ENCODE peak calls at places on chromosomes 4 and X, in ten cellular contexts. Z, X, N, F, Y, W, M, G, R and I are unnamed samples.

GRCh38 chrX:150897371-150898319 is 823 bp downstream of the CD99L2 start:
- DNase-seq in R (peak), X (peak), Z (peak), G (peak), N (peak), M (no peak), F (no peak), Y (no peak), W (peak), I (peak)

GRCh38 chrX:127879585-127879984 is 172.6 kb downstream of the ACTRT1 start:
- DNase-seq in Y (no peak), G (no peak), F (no peak), R (no peak), M (no peak), X (no peak), N (no peak), Z (no peak), W (peak), I (no peak)

GRCh38 chr4:61380865-61381264 is 180.7 kb downstream of the ADGRL3 start:
- DNase-seq in G (no peak), Y (no peak), N (no peak), W (no peak), F (no peak), X (no peak), R (no peak), Z (no peak), M (no peak), I (no peak)

GRCh38 chr4:72997409-72997808 is 72.1 kb downstream of the COX18 start:
- DNase-seq in X (no peak), F (no peak), M (no peak), G (no peak), W (peak), N (peak), Z (no peak), R (peak), Y (no peak), I (peak)

GRCh38 chr4:1447676-1448588 is 41.7 kb upstream of the NKX1-1 start:
- DNase-seq in W (no peak), R (no peak), G (no peak), N (no peak), M (peak), X (no peak), Y (no peak), Z (no peak), F (no peak), I (no peak)

GRCh38 chr4:127015616-127016015 is 617.1 kb upstream of the INTU start:
- DNase-seq in N (no peak), Y (no peak), G (no peak), R (no peak), Z (no peak), F (no peak), W (no peak), X (no peak), M (no peak), I (no peak)

GRCh38 chrX:134764202-134764785 is 106.0 kb upstream of the PLAC1 start:
- DNase-seq in X (no peak), Z (peak), R (peak), W (peak), Y (no peak), G (peak), M (no peak), N (peak), F (no peak), I (no peak)

GRCh38 chr4:150944660-150945059 is 70.4 kb downstream of the LRBA start:
- DNase-seq in N (no peak), Z (no peak), G (no peak), W (no peak), M (no peak), Y (no peak), F (no peak), X (no peak), R (no peak), I (no peak)

GRCh38 chr4:149796381-149796780 is 19.3 kb downstream of the IQCM start:
- DNase-seq in Y (no peak), G (no peak), X (no peak), R (no peak), M (no peak), N (no peak), W (peak), F (no peak), Z (no peak), I (no peak)

GRCh38 chr4:168743576-168743975 is 246.7 kb downstream of the PALLD start:
- DNase-seq in Y (no peak), F (no peak), G (no peak), W (no peak), N (no peak), M (no peak), R (peak), X (no peak), Z (no peak), I (peak)

GRCh38 chr4:85606505-85606904 is 131.6 kb downstream of the ARHGAP24 start:
- DNase-seq in G (no peak), Y (no peak), F (no peak), W (no peak), X (no peak), Z (no peak), N (no peak), M (no peak), R (no peak), I (no peak)

GRCh38 chr4:110164856-110165255 is 33.6 kb downstream of the ELOVL6 start:
- DNase-seq in Y (no peak), N (no peak), R (no peak), Z (no peak), X (no peak), M (no peak), W (peak), G (no peak), F (no peak), I (no peak)

GRCh38 chr4:184439386-184439785 is 35.0 kb downstream of the IRF2 start:
- DNase-seq in W (no peak), R (no peak), Z (no peak), F (no peak), M (no peak), N (no peak), Y (no peak), X (no peak), G (no peak), I (no peak)

GRCh38 chr4:184440593-184441358 is 33.6 kb downstream of the IRF2 start:
- DNase-seq in W (no peak), F (no peak), Y (no peak), R (no peak), X (no peak), G (no peak), M (no peak), Z (no peak), N (no peak), I (no peak)

GRCh38 chr4:184443318-184443717 is 31.0 kb downstream of the IRF2 start:
- DNase-seq in W (no peak), R (no peak), M (no peak), N (no peak), F (no peak), X (no peak), Z (no peak), Y (no peak), G (no peak), I (no peak)

GRCh38 chr4:184439856-184440592 is 34.3 kb downstream of the IRF2 start:
- DNase-seq in Z (no peak), M (no peak), X (peak), Y (peak), R (peak), W (no peak), G (no peak), F (no peak), N (no peak), I (peak)

GRCh38 chr4:184441461-184442392 is 32.6 kb downstream of the IRF2 start:
- DNase-seq in R (peak), M (no peak), W (no peak), Z (no peak), X (peak), G (no peak), F (no peak), N (no peak), Y (no peak), I (peak)
- H3K4me3 ChIP-seq in R (no peak), M (no peak), W (no peak), Z (no peak), X (no peak), G (no peak), F (no peak), N (no peak), Y (no peak), I (no peak)

DNA sequence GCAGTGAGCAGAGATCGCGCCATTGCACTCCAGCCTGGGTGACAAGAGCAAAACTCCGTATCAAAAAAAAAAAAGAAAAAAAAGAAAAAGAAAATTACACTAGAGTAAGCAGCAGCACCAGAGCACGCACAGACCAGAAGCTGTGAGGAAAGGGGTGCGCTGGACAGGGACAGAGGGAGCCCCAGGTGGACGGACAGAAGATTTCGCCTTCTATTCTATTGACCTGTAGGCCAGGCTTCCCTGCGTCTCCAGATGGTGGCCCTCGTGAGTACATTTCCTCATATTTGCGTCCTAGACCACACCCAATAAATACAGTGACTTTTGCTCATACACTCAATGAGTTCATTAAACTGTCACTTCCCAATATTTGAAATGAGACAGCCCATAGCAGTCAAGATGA is 19.1 kb downstream of the MTNR1A start:
- DNase-seq in W (no peak), N (no peak), G (no peak), F (no peak), Z (no peak), M (no peak), Y (no peak), R (no peak), X (no peak), I (no peak)
- TF ChIP-seq CTCF in W (no peak), N (no peak), G (no peak), F (no peak), Z (no peak), M (no peak), Y (no peak), R (no peak), X (no peak), I (no peak)

DNA sequence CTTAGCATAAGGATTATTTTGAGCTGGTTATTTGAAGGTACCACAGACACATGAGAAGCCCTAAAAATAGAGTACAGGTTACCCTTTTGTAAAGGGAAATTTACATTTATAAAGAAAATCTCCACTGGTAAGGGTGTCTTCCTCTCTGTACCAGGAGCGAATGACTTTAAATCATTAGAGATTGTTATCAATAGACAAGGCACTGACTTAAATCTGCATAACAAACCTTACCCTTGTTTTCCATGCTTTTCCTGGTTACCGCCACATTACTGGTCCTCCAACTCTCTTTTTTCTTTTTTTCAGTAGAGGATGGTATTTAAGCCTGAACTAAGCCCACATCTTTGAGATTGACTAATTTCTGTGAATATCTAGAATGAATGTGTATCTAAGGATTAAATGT is 129.8 kb downstream of the SLC7A11 start:
- DNase-seq in Z (no peak), Y (no peak), N (no peak), R (no peak), X (no peak), M (no peak), G (no peak), F (no peak), W (no peak), I (no peak)
- H3K4me3 ChIP-seq in Z (no peak), Y (no peak), N (no peak), R (no peak), X (no peak), M (no peak), G (no peak), F (no peak), W (no peak), I (no peak)

GRCh38 chr4:108685036-108685686 is 34.8 kb downstream of the OSTC start:
- DNase-seq in N (peak), R (peak), M (no peak), G (no peak), X (no peak), W (peak), F (no peak), Y (no peak), Z (no peak), I (peak)

GRCh38 chr4:108681321-108681809 is 31.0 kb downstream of the OSTC start:
- DNase-seq in Y (no peak), F (no peak), Z (no peak), M (no peak), G (no peak), R (peak), W (no peak), N (no peak), X (no peak), I (peak)

GRCh38 chr4:108683479-108683878 is 33.1 kb downstream of the OSTC start:
- DNase-seq in X (no peak), N (peak), M (no peak), R (peak), F (no peak), Z (peak), W (peak), G (peak), Y (no peak), I (peak)
- TF ChIP-seq CTCF in X (no peak), N (peak), M (no peak), R (peak), F (peak), Z (peak), W (peak), G (peak), Y (peak), I (peak)

DNA sequence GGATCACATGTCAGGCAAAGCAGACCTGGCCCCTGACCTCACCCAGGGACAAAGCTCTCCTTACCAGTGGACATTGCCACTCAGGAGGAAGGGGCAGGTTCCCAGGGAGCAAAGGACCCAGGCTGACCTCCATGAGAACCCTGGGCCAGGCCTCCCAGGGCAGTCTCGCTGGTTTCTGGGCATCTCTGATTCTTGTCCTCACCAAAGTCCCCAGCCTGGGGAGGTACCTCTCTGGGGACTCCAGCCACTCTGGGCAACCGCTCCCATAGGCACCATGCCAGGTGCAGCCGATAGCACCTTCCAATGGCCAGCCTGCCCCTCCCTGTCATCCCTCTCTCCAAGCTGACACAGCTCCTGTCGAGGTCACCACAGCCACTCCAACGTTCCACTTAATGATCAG is 7.9 kb downstream of the EVC2 start:
- DNase-seq in W (no peak), R (no peak), X (no peak), Y (no peak), G (no peak), M (peak), Z (no peak), F (no peak), N (no peak), I (no peak)
- H3K4me3 ChIP-seq in W (no peak), R (no peak), X (no peak), Y (no peak), G (no peak), M (no peak), Z (no peak), F (no peak), N (no peak), I (no peak)

GRCh38 chrX:1537031-1537715 is at the start of gene P2RY8:
- DNase-seq in Z (peak), M (peak), X (peak), Y (no peak), W (peak), G (peak), R (peak), N (no peak), F (peak), I (peak)
- TF ChIP-seq CTCF in Z (no peak), M (no peak), X (no peak), Y (no peak), W (no peak), G (peak), R (no peak), N (no peak), F (no peak), I (no peak)

GRCh38 chrX:17560385-17560784 is 176.9 kb upstream of the SCML1 start:
- DNase-seq in F (no peak), Z (no peak), M (no peak), W (peak), X (no peak), N (no peak), R (no peak), G (no peak), Y (no peak), I (no peak)
- H3K4me3 ChIP-seq in F (no peak), Z (no peak), M (no peak), W (no peak), X (no peak), N (no peak), R (no peak), G (no peak), Y (no peak), I (no peak)